ENCODE peak calls at places on chromosomes 7 and 10, in four cellular contexts. E, K, G and A are unnamed samples.

GRCh38 chr7:2876031-2876862 is 32.1 kb upstream of the GNA12 start:
- DNase-seq in E (peak; percentile 93), G (no peak), K (peak; percentile 86), A (no peak)

GRCh38 chr7:121273467-121274167 is 55.2 kb upstream of the WNT16 start:
- DNase-seq in E (no peak), G (no peak), K (no peak), A (no peak)

GRCh38 chr10:76082232-76082631 is 650.8 kb downstream of the LRMDA start:
- DNase-seq in E (peak; percentile 29), K (no peak), G (no peak), A (no peak)

GRCh38 chr10:61136151-61136550 is 192.2 kb upstream of the RHOBTB1 start:
- DNase-seq in G (no peak), E (peak; percentile 11), K (peak; percentile 40), A (no peak)

GRCh38 chr7:104978460-104978859 is 35.5 kb upstream of the KMT2E start:
- DNase-seq in K (no peak), E (no peak), G (no peak), A (no peak)

GRCh38 chr10:15168296-15168780 is at the start of gene NMT2:
- DNase-seq in G (peak; percentile 33), E (peak; percentile 64), K (no peak), A (no peak)

GRCh38 chr7:130595986-130596385 is 72.6 kb downstream of the COPG2 start:
- DNase-seq in E (no peak), K (peak; percentile 38), G (no peak), A (no peak)

GRCh38 chr10:117775478-117775877 is 232.9 kb downstream of the EMX2 start:
- DNase-seq in G (no peak), K (no peak), E (no peak), A (no peak)

GRCh38 chr10:30434273-30435067 is 486 bp downstream of the MAP3K8 start:
- DNase-seq in K (peak; percentile 61), E (no peak), G (no peak), A (peak; percentile 61)

GRCh38 chr7:83677180-83677866 is 28.4 kb upstream of the SEMA3E start:
- DNase-seq in K (peak; percentile 97), E (peak; percentile 91), G (peak; percentile 93), A (peak; percentile 74)

GRCh38 chr10:129958686-129959543 is 5.2 kb downstream of the EBF3 start:
- DNase-seq in G (no peak), K (no peak), E (no peak), A (no peak)

GRCh38 chr7:70259497-70259896 is 661.2 kb downstream of the AUTS2 start:
- DNase-seq in K (no peak), E (no peak), G (no peak), A (no peak)

GRCh38 chr10:35092851-35093250 is 2.7 kb upstream of the CUL2 start:
- DNase-seq in E (peak; percentile 4), G (no peak), K (no peak), A (no peak)

GRCh38 chr7:89849052-89849451 is 305.2 kb upstream of the STEAP1 start:
- DNase-seq in K (no peak), G (no peak), E (no peak), A (no peak)

GRCh38 chr10:103476046-103476768 is 2.8 kb downstream of the CALHM3 start:
- DNase-seq in E (no peak), G (no peak), K (no peak), A (no peak)

GRCh38 chr7:38306136-38306535 is 32.7 kb upstream of the TARP start:
- DNase-seq in K (no peak), G (no peak), E (no peak), A (peak; percentile 24)

GRCh38 chr10:86004310-86004709 is 362.3 kb downstream of the GRID1 start:
- DNase-seq in K (no peak), G (no peak), E (no peak), A (no peak)

GRCh38 chr10:12503311-12503710 is 154.0 kb downstream of the CAMK1D start:
- DNase-seq in E (no peak), G (no peak), K (no peak), A (no peak)

GRCh38 chr10:103637855-103638561 is 144.5 kb downstream of the NEURL1 start:
- DNase-seq in G (no peak), K (peak; percentile 62), E (no peak), A (peak; percentile 56)

GRCh38 chr7:9307131-9307530 is 873.7 kb downstream of the NXPH1 start:
- DNase-seq in K (no peak), G (no peak), E (peak; percentile 25), A (no peak)

GRCh38 chr7:5557920-5558401 is 134.3 kb upstream of the TNRC18 start:
- DNase-seq in G (no peak), E (no peak), K (no peak), A (no peak)

GRCh38 chr10:22666287-22667092 is 47.9 kb downstream of the PIP4K2A start:
- DNase-seq in K (peak; percentile 48), E (no peak), G (no peak), A (no peak)

GRCh38 chr10:14478639-14479038 is 147.9 kb upstream of the FRMD4A start:
- DNase-seq in G (no peak), E (peak; percentile 46), K (peak; percentile 85), A (peak; percentile 68)

GRCh38 chr7:105639677-105640493 is 58.6 kb upstream of the EFCAB10 start:
- DNase-seq in G (no peak), E (no peak), K (no peak), A (no peak)

GRCh38 chr10:132423966-132424847 is 27.2 kb downstream of the PWWP2B start:
- DNase-seq in K (no peak), G (no peak), E (peak; percentile 72), A (no peak)

GRCh38 chr10:121281576-121281975 is 316.7 kb downstream of the FGFR2 start:
- DNase-seq in K (no peak), E (peak; percentile 55), G (no peak), A (no peak)

GRCh38 chr7:75844158-75844557 is 30.6 kb upstream of the CCL24 start:
- DNase-seq in E (no peak), K (no peak), G (no peak), A (no peak)

GRCh38 chr10:69807696-69808095 is 6.0 kb downstream of the COL13A1 start:
- DNase-seq in G (no peak), E (peak; percentile 55), K (peak; percentile 50), A (no peak)

GRCh38 chr10:71193516-71193915 is 18.9 kb upstream of the UNC5B start:
- DNase-seq in G (no peak), K (no peak), E (no peak), A (no peak)

GRCh38 chr10:49751216-49751615 is 10.9 kb downstream of the OGDHL start:
- DNase-seq in G (no peak), K (no peak), E (no peak), A (no peak)

GRCh38 chr10:132322621-132323048 is 9.4 kb upstream of the LRRC27 start:
- DNase-seq in K (no peak), E (no peak), G (no peak), A (no peak)

GRCh38 chr10:88063861-88064521 is 200.6 kb downstream of the PTEN start:
- DNase-seq in K (no peak), G (no peak), E (no peak), A (no peak)

GRCh38 chr7:519429-519973 is at the start of gene PDGFA:
- DNase-seq in G (no peak), E (no peak), K (no peak), A (no peak)

GRCh38 chr10:128491686-128492085 is 365.5 kb upstream of the MKI67 start:
- DNase-seq in G (no peak), E (no peak), K (no peak), A (no peak)

GRCh38 chr7:123782071-123782798 is 33.4 kb upstream of the WASL start:
- DNase-seq in E (no peak), K (peak; percentile 20), G (no peak), A (no peak)
- TF ChIP-seq CTCF in E (no peak), K (no peak), G (no peak), A (no peak)

DNA sequence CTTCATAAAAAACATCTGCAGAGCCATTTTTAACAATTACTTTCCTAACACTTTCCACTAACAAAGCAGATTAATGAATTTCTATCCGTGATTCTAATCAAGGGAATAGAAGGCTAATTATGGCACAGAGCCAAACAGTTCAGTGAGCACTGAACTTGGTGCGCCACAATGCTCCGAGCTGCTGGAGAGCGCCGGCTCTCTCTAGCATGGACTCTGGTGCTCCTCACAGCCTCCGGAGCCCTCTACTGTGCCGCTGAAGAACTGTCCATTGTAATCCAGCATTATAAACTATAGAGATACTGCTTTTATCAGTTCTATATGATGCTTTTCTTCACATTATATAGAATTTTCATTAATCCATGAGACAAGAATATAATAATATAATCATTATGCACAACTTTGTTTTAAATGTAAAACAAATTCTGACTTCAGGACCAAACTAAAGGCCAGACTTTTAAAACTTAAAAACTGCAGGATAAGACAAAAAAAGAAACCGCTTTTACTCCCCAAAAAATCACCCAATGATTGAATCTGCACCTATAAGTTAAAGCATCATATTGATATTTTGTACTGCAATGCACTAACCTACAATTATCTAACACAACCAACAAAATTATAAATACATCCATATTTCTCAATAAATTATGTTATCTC is 123.6 kb downstream of the RNF32 start:
- DNase-seq in K (peak; percentile 71), G (peak; percentile 36), E (peak; percentile 46), A (peak; percentile 37)
- TF ChIP-seq CTCF in K (peak; percentile 89), G (peak; percentile 67), E (peak; percentile 85), A (peak; percentile 82)

DNA sequence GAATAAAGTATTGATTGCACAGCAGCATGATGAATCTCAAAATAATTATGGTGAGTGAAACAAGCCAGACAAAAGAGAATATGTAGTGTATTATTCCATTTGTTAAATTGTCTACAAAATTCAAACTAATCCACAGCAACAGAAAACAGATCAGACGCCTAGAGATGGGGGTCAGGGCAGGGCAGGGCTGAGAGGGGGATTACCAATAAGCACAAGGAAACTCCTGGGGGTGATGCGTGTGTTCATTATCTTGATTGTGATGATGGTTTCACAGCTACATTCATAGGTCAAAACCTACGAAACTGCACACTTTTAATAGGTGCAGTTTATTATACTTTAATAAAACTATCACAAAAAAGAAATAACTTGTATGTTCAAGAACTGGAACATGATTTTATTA is 132.7 kb upstream of the CDK6 start:
- DNase-seq in E (no peak), K (no peak), G (no peak), A (no peak)
- TF ChIP-seq CTCF in E (no peak), K (no peak), G (no peak), A (no peak)

DNA sequence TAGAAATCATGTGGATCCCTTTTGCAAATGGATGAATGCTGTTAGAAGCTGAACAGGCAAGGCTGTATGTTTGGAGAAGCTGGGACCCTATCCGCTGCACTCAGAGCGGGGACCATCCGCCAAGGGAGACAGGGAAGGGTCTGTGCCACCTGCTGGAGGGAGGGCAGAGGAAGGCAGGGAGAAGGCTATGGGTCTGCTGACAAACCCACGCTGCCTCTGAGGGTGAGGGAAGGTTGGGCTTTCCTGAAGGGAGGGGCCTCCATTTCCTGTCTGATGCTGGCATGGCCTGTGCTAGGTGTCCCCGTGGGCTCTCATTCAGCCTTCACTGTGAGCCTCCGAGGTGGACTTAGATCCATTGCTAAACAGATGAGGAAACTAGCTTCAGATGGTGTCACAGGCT is 5.3 kb upstream of the CRHR2 start:
- DNase-seq in K (no peak), G (no peak), E (no peak), A (no peak)
- TF ChIP-seq CTCF in K (no peak), G (no peak), E (no peak), A (no peak)